ENCODE peak calls at places on chromosomes 13 and 19, in nine cellular contexts. P is kidney epithelial cell; H is CD8-positive, alpha-beta memory T cell; D is MM.1S; R is heart left ventricle; S is midbrain; O is stimulated activated CD4-positive, alpha-beta T cell treated with anti-CD3 and anti-CD28 coated beads, Interleukin-4, amount 100 ng/mL, for 24 hours; I is heart right ventricle; A is AG10803. Y is an unnamed sample.

GRCh38 chr13:40801255-40802217 is 12.1 kb downstream of the SLC25A15 start:
- DNase-seq in P (no peak), H (no peak), D (no peak), R (no peak), S (no peak), O (no peak), I (no peak), A (no peak), Y (no peak)

GRCh38 chr19:33630880-33631627 is 9.3 kb downstream of the CHST8 start:
- DNase-seq in P (no peak), H (no peak), D (no peak), R (no peak), S (no peak), O (no peak), I (no peak), A (no peak), Y (no peak)

GRCh38 chr19:45881909-45882528 is 3.9 kb downstream of the IRF2BP1 start:
- DNase-seq in P (no peak), H (no peak), D (no peak), R (no peak), S (no peak), O (no peak), I (no peak), A (no peak), Y (no peak)

GRCh38 chr19:40322271-40322610 is 26.0 kb downstream of the C19orf47 start:
- DNase-seq in P (no peak), H (no peak), D (no peak), R (no peak), S (no peak), O (no peak), I (no peak), A (no peak), Y (no peak)

GRCh38 chr19:8338835-8339234 is 4.2 kb downstream of the KANK3 start:
- DNase-seq in P (no peak), H (no peak), D (no peak), R (no peak), S (no peak), O (no peak), I (no peak), A (no peak), Y (no peak)

GRCh38 chr19:56612737-56613136 is 17.6 kb downstream of the ZNF71 start:
- DNase-seq in P (no peak), H (no peak), D (no peak), R (no peak), S (no peak), O (no peak), I (no peak), A (no peak), Y (no peak)

GRCh38 chr13:24511019-24511823 is 1.4 kb downstream of the PARP4 start:
- DNase-seq in P (peak), H (peak), D (peak), R (no peak), S (no peak), O (peak), I (no peak), A (peak), Y (no peak)

GRCh38 chr19:42252365-42253244 is 2.3 kb downstream of the ERF start:
- DNase-seq in P (no peak), H (no peak), D (peak), R (peak), S (peak), O (no peak), I (peak), A (peak), Y (peak)

GRCh38 chr19:10395003-10395402 is 8.3 kb downstream of the CDC37 start:
- DNase-seq in P (no peak), H (no peak), D (no peak), R (no peak), S (no peak), O (no peak), I (no peak), A (no peak), Y (no peak)

GRCh38 chr13:57314897-57315520 is 148.0 kb downstream of the PRR20E start:
- DNase-seq in P (no peak), H (no peak), D (no peak), R (no peak), S (peak), O (no peak), I (no peak), A (no peak), Y (no peak)

GRCh38 chr19:5127710-5128109 is 158.8 kb downstream of the KDM4B start:
- DNase-seq in P (no peak), H (no peak), D (no peak), R (no peak), S (no peak), O (no peak), I (no peak), A (no peak), Y (no peak)

GRCh38 chr13:97809576-97809975 is 143.9 kb upstream of the IPO5 start:
- DNase-seq in P (no peak), H (no peak), D (no peak), R (no peak), S (no peak), O (no peak), I (no peak), A (no peak), Y (no peak)

GRCh38 chr19:43725468-43725867 is 9.6 kb downstream of the IRGC start:
- DNase-seq in P (no peak), H (no peak), D (no peak), R (no peak), S (no peak), O (no peak), I (peak), A (no peak), Y (no peak)

GRCh38 chr13:99575376-99575775 is 74.1 kb downstream of the TM9SF2 start:
- DNase-seq in P (no peak), H (no peak), D (no peak), R (no peak), S (no peak), O (no peak), I (no peak), A (no peak), Y (no peak)

GRCh38 chr19:35269425-35270117 is 809 bp downstream of the USF2 start:
- DNase-seq in P (peak), H (peak), D (peak), R (peak), S (peak), O (peak), I (peak), A (peak), Y (peak)

GRCh38 chr19:16168465-16169081 is 4.8 kb downstream of the CIB3 start:
- DNase-seq in P (no peak), H (no peak), D (no peak), R (no peak), S (no peak), O (no peak), I (no peak), A (no peak), Y (no peak)

GRCh38 chr19:1791879-1792278 is 20.2 kb downstream of the ATP8B3 start:
- DNase-seq in P (no peak), H (no peak), D (no peak), R (no peak), S (no peak), O (no peak), I (no peak), A (no peak), Y (no peak)

GRCh38 chr13:62838891-62839290 is 1423.2 kb upstream of the PCDH20 start:
- DNase-seq in P (no peak), H (no peak), D (no peak), R (no peak), S (no peak), O (no peak), I (no peak), A (no peak), Y (no peak)

GRCh38 chr13:62014299-62014698 is 598.6 kb upstream of the PCDH20 start:
- DNase-seq in P (no peak), H (no peak), D (no peak), R (no peak), S (peak), O (no peak), I (no peak), A (no peak), Y (no peak)

GRCh38 chr19:4909897-4910593 is 744 bp downstream of the UHRF1 start:
- DNase-seq in P (no peak), H (peak), D (peak), R (peak), S (peak), O (peak), I (peak), A (peak), Y (peak)